ENCODE peak calls at places on chromosomes 5 and 9, in six cellular contexts. Q is GM12878, N is ovary, A is right atrium auricular region, T is tibial artery, X is K562. K is an unnamed sample.

GRCh38 chr5:178208540-178209227 is 4.4 kb downstream of the HNRNPAB start:
- DNase-seq in X (peak), N (no peak), T (no peak), Q (no peak), A (no peak), K (no peak)

GRCh38 chr5:61228691-61229280 is 66.5 kb upstream of the SMIM15 start:
- DNase-seq in T (no peak), X (no peak), A (no peak), N (no peak), Q (no peak), K (peak)

GRCh38 chr5:68628082-68628796 is 412.7 kb downstream of the PIK3R1 start:
- DNase-seq in X (no peak), T (no peak), Q (no peak), A (no peak), N (no peak), K (no peak)

GRCh38 chr9:113837349-113837748 is 38.8 kb upstream of the ZNF618 start:
- DNase-seq in T (no peak), N (no peak), A (no peak), X (no peak), Q (no peak), K (no peak)

GRCh38 chr9:128575469-128575868 is 23.1 kb downstream of the SPTAN1 start:
- DNase-seq in T (peak), N (no peak), Q (no peak), X (no peak), A (no peak), K (no peak)

GRCh38 chr5:1134478-1134877 is 22.6 kb upstream of the SLC12A7 start:
- DNase-seq in Q (peak), X (no peak), A (no peak), T (no peak), N (no peak), K (peak)

GRCh38 chr9:98706651-98707103 is 2.1 kb downstream of the GABBR2 start:
- DNase-seq in X (no peak), T (no peak), Q (no peak), A (no peak), N (no peak), K (no peak)

GRCh38 chr5:371811-372555 is 50.5 kb downstream of the AHRR start:
- DNase-seq in N (no peak), T (peak), A (peak), X (no peak), Q (no peak), K (no peak)

GRCh38 chr5:140178082-140178410 is 3.1 kb downstream of the CYSTM1 start:
- DNase-seq in T (no peak), A (no peak), Q (no peak), X (no peak), N (no peak), K (peak)

GRCh38 chr5:76106149-76106548 is 23.0 kb downstream of the SV2C start:
- DNase-seq in X (no peak), T (no peak), A (no peak), N (no peak), Q (no peak), K (no peak)

GRCh38 chr9:125878241-125878640 is 131.1 kb downstream of the PBX3 start:
- DNase-seq in Q (no peak), A (no peak), X (no peak), N (no peak), T (no peak), K (no peak)

GRCh38 chr5:119470851-119471451 is 18.7 kb downstream of the HSD17B4 start:
- DNase-seq in X (peak), T (no peak), Q (no peak), N (no peak), A (no peak), K (peak)

GRCh38 chr9:94847486-94847885 is 121.0 kb downstream of the AOPEP start:
- DNase-seq in Q (no peak), T (no peak), A (no peak), N (no peak), X (no peak), K (no peak)

GRCh38 chr9:137429974-137430722 is 7.0 kb downstream of the NOXA1 start:
- DNase-seq in N (peak), T (no peak), X (peak), Q (no peak), A (no peak), K (no peak)

GRCh38 chr9:86983260-86984255 is 36.3 kb upstream of the GAS1 start:
- DNase-seq in X (no peak), T (no peak), Q (no peak), N (peak), A (peak), K (peak)

GRCh38 chr9:132586830-132587483 is 4.6 kb downstream of the BARHL1 start:
- DNase-seq in X (no peak), A (no peak), N (no peak), Q (no peak), T (no peak), K (no peak)

GRCh38 chr5:107195996-107196395 is 474.7 kb downstream of the EFNA5 start:
- DNase-seq in A (no peak), X (no peak), N (no peak), Q (no peak), T (no peak), K (no peak)

GRCh38 chr5:52685621-52686370 is 101.9 kb upstream of the ITGA1 start:
- DNase-seq in X (no peak), N (no peak), Q (no peak), T (no peak), A (no peak), K (no peak)

GRCh38 chr9:12503606-12504122 is 189.5 kb upstream of the TYRP1 start:
- DNase-seq in N (no peak), A (no peak), X (no peak), Q (no peak), T (no peak), K (no peak)

GRCh38 chr5:137627293-137627692 is 108.6 kb downstream of the KLHL3 start:
- DNase-seq in X (no peak), A (no peak), N (no peak), Q (no peak), T (no peak), K (peak)

GRCh38 chr9:117737721-117738226 is 33.6 kb downstream of the TLR4 start:
- DNase-seq in X (no peak), A (no peak), N (no peak), Q (no peak), T (no peak), K (no peak)

GRCh38 chr5:101306391-101307137 is 403.5 kb upstream of the ST8SIA4 start:
- DNase-seq in X (no peak), Q (no peak), A (no peak), N (no peak), T (no peak), K (no peak)

GRCh38 chr5:56012281-56012963 is 17.7 kb upstream of the IL6ST start:
- DNase-seq in Q (no peak), N (peak), X (no peak), A (no peak), T (no peak), K (peak)

GRCh38 chr9:129223551-129224208 is 45.6 kb upstream of the IER5L start:
- DNase-seq in A (no peak), Q (no peak), T (no peak), X (no peak), N (no peak), K (no peak)

GRCh38 chr5:334903-335739 is 13.6 kb downstream of the AHRR start:
- DNase-seq in T (no peak), A (no peak), Q (no peak), X (no peak), N (no peak), K (no peak)

GRCh38 chr5:80217667-80218066 is 38.2 kb downstream of the SERINC5 start:
- DNase-seq in A (no peak), X (no peak), T (no peak), Q (no peak), N (no peak), K (no peak)

GRCh38 chr5:73135429-73136276 is 15.3 kb downstream of the TMEM171 start:
- DNase-seq in T (no peak), Q (no peak), A (no peak), N (no peak), X (peak), K (no peak)

GRCh38 chr9:75088646-75089368 is 493 bp downstream of the OSTF1 start:
- DNase-seq in Q (peak), A (peak), X (peak), N (peak), T (peak), K (peak)

GRCh38 chr9:122164286-122164685 is 4.6 kb downstream of the MORN5 start:
- DNase-seq in A (no peak), T (no peak), N (peak), X (no peak), Q (no peak), K (no peak)

GRCh38 chr5:109455598-109456096 is 45.9 kb upstream of the PJA2 start:
- DNase-seq in T (peak), X (no peak), A (peak), N (no peak), Q (peak), K (peak)

GRCh38 chr9:122900791-122901190 is 4.4 kb downstream of the RC3H2 start:
- DNase-seq in N (no peak), Q (no peak), T (no peak), A (no peak), X (no peak), K (no peak)

GRCh38 chr9:111095423-111095822 is 57.2 kb upstream of the LPAR1 start:
- DNase-seq in A (no peak), N (no peak), T (no peak), X (no peak), Q (no peak), K (no peak)

GRCh38 chr5:148844433-148845279 is 18.2 kb downstream of the ADRB2 start:
- DNase-seq in Q (no peak), X (no peak), A (no peak), T (no peak), N (no peak), K (no peak)

GRCh38 chr9:105284463-105284862 is 40.0 kb downstream of the SLC44A1 start:
- DNase-seq in A (no peak), X (no peak), N (no peak), Q (no peak), T (no peak), K (no peak)

GRCh38 chr5:337565-338130 is 16.1 kb downstream of the AHRR start:
- DNase-seq in T (no peak), Q (no peak), A (no peak), X (no peak), N (no peak), K (no peak)

GRCh38 chr9:93257808-93258331 is 73.9 kb downstream of the WNK2 start:
- DNase-seq in N (no peak), T (peak), Q (no peak), A (peak), X (no peak), K (no peak)

GRCh38 chr9:137299938-137300337 is 2.1 kb downstream of the NRARP start:
- DNase-seq in A (no peak), Q (no peak), T (no peak), X (no peak), N (no peak), K (peak)

GRCh38 chr9:78235771-78236510 is at the start of gene CEP78:
- DNase-seq in T (peak), A (peak), Q (peak), N (peak), X (peak), K (peak)

GRCh38 chr5:23035555-23036090 is 182.5 kb upstream of the CDH12 start:
- DNase-seq in N (no peak), X (no peak), A (no peak), Q (no peak), T (no peak), K (no peak)

DNA sequence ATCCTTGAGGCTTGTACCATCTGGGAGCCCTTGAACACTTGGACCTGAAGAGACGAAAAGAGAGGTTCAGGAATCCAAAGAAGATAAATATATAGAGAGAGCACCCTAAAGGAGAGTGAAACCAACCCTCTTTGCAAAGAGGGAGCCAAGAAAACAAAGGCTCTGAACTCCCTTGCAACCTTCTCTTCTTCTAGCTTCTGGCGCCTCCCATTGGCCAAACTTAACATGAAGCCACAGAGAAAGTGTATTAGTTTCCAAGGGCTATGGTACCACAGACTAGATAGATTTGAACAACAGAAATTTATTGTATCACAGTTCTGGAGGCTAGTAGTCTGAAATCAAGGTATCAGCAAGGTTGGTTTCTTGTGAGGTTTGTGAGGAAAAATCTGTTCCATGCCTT is 175.1 kb downstream of the HCN1 start:
- DNase-seq in Q (no peak), N (no peak), T (no peak), A (no peak), X (no peak), K (peak)
- TF ChIP-seq CTCF in Q (no peak), N (no peak), T (no peak), A (no peak), X (no peak), K (peak)

GRCh38 chr5:36948650-36949049 is 72.1 kb downstream of the NIPBL start:
- DNase-seq in N (no peak), T (no peak), X (no peak), A (no peak), Q (no peak), K (no peak)
- H3K27ac ChIP-seq in N (no peak), T (no peak), X (no peak), A (no peak), Q (no peak), K (no peak)

GRCh38 chr9:107465467-107466451 is 23.8 kb downstream of the KLF4 start:
- DNase-seq in Q (no peak), T (peak), X (peak), N (peak), A (peak), K (peak)
- TF ChIP-seq CTCF in Q (peak), T (peak), X (peak), N (peak), A (peak), K (peak)

GRCh38 chr5:169721771-169722170 is 84.7 kb downstream of the DOCK2 start:
- DNase-seq in A (no peak), N (no peak), Q (no peak), T (no peak), X (no peak), K (no peak)
- H3K27ac ChIP-seq in A (no peak), N (no peak), Q (no peak), T (no peak), X (no peak), K (no peak)

DNA sequence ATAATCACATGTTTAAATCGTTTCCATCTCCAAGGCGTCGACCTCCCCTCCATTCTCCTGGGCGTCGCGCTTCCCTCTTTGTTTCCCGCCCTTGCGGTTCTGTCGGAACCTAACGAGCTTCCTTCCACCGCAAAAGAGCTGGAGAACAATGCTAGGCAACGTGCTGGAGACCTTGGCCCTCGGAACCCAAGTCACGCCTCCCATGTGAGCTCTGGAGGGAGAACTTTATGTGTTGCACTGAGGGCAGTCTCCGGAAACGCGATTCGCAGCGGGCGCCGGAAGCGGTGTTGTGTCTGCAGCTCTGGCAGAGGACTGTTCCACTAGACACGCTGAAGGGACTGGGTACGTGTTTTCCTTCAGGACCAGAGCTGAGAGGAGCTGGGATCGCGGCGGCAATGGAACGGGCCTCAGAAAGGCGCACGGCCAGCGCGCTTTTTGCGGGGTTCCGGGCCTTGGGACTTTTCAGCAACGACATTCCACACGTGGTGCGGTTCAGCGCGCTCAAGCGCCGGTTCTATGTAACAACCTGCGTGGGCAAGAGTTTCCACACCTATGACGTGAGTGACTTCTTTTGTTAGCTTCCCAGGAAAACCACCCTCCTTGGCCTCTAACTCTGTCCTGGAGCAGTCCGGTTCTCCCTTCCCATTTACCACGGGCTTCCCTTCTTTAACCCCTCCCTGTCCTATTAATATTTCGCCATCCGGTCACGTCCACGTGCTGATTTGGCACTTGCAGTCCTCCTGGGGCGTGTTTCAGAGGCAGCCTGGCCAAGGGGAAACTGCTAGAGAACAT is at the start of gene WDR36:
- DNase-seq in A (peak), Q (peak), T (peak), X (peak), N (peak), K (peak)
- TF ChIP-seq CTCF in A (no peak), Q (no peak), T (no peak), X (no peak), N (no peak), K (no peak)

K was measured in body of pancreas.